ENCODE peak calls at places on chromosome 5, in nine cellular contexts. B, U, P, H, N, J, E, R and Y are unnamed samples.

GRCh38 chr5:32339198-32339597 is 26.5 kb upstream of the MTMR12 start:
- DNase-seq in B (no peak), U (no peak), P (no peak), H (no peak), N (no peak), J (no peak), E (no peak), R (peak; percentile 26), Y (peak; percentile 18)

GRCh38 chr5:156479864-156480263 is 152.9 kb downstream of the SGCD start:
- DNase-seq in B (no peak), U (no peak), P (no peak), H (no peak), N (no peak), J (no peak), E (no peak), R (no peak), Y (peak; percentile 84)

GRCh38 chr5:84881737-84882136 is 497.1 kb upstream of the EDIL3 start:
- DNase-seq in B (no peak), U (no peak), P (no peak), H (no peak), N (no peak), J (no peak), E (no peak), R (no peak), Y (no peak)

GRCh38 chr5:180785794-180786221 is 16.8 kb downstream of the MGAT1 start:
- DNase-seq in B (no peak), U (no peak), P (no peak), H (no peak), N (peak; percentile 11), J (no peak), E (no peak), R (no peak), Y (peak; percentile 31)

GRCh38 chr5:30401479-30402058 is 791.9 kb upstream of the CDH6 start:
- DNase-seq in B (no peak), U (no peak), P (no peak), H (no peak), N (no peak), J (no peak), E (peak; percentile 4), R (no peak), Y (peak; percentile 23)

GRCh38 chr5:126847318-126848221 is 70.6 kb downstream of the LMNB1 start:
- DNase-seq in B (no peak), U (no peak), P (no peak), H (no peak), N (no peak), J (no peak), E (no peak), R (no peak), Y (no peak)

GRCh38 chr5:161481922-161482321 is 64.6 kb downstream of the GABRB2 start:
- DNase-seq in B (no peak), U (no peak), P (no peak), H (no peak), N (no peak), J (no peak), E (no peak), R (no peak), Y (no peak)

GRCh38 chr5:52468980-52469379 is 318.7 kb upstream of the ITGA1 start:
- DNase-seq in B (no peak), U (no peak), P (no peak), H (no peak), N (no peak), J (no peak), E (no peak), R (no peak), Y (no peak)

GRCh38 chr5:172696171-172696849 is 55.2 kb downstream of the NEURL1B start:
- DNase-seq in B (no peak), U (no peak), P (no peak), H (peak; percentile 63), N (no peak), J (no peak), E (peak; percentile 27), R (no peak), Y (no peak)

GRCh38 chr5:132134384-132134783 is 60.8 kb downstream of the CSF2 start:
- DNase-seq in B (no peak), U (no peak), P (no peak), H (no peak), N (no peak), J (peak; percentile 10), E (no peak), R (peak; percentile 36), Y (peak; percentile 31)

GRCh38 chr5:69271376-69271775 is 36.7 kb downstream of the CDK7 start:
- DNase-seq in B (no peak), U (no peak), P (no peak), H (no peak), N (no peak), J (no peak), E (no peak), R (no peak), Y (peak; percentile 62)

GRCh38 chr5:80568251-80568650 is 1.8 kb downstream of the ANKRD34B start:
- DNase-seq in B (no peak), U (no peak), P (no peak), H (no peak), N (no peak), J (no peak), E (no peak), R (no peak), Y (no peak)

GRCh38 chr5:78698218-78698751 is 49.7 kb upstream of the LHFPL2 start:
- DNase-seq in B (no peak), U (peak; percentile 82), P (no peak), H (no peak), N (no peak), J (no peak), E (no peak), R (no peak), Y (peak; percentile 62)

GRCh38 chr5:73419414-73420390 is 28.9 kb downstream of the FOXD1 start:
- DNase-seq in B (no peak), U (no peak), P (no peak), H (peak; percentile 61), N (no peak), J (no peak), E (peak; percentile 15), R (no peak), Y (peak; percentile 42)

GRCh38 chr5:43227655-43228054 is 35.6 kb downstream of the NIM1K start:
- DNase-seq in B (no peak), U (no peak), P (no peak), H (no peak), N (no peak), J (peak; percentile 60), E (no peak), R (peak; percentile 26), Y (peak; percentile 59)

GRCh38 chr5:141560141-141560540 is 58.7 kb downstream of the DIAPH1 start:
- DNase-seq in B (no peak), U (no peak), P (no peak), H (no peak), N (no peak), J (no peak), E (no peak), R (no peak), Y (no peak)

GRCh38 chr5:107359033-107359915 is 311.5 kb downstream of the EFNA5 start:
- DNase-seq in B (no peak), U (no peak), P (no peak), H (no peak), N (no peak), J (no peak), E (no peak), R (no peak), Y (peak; percentile 46)

GRCh38 chr5:59793000-59793399 is 100.5 kb downstream of the PDE4D start:
- DNase-seq in B (no peak), U (peak; percentile 92), P (no peak), H (no peak), N (peak; percentile 3), J (peak; percentile 87), E (no peak), R (no peak), Y (peak; percentile 82)

GRCh38 chr5:128472919-128473318 is 65.1 kb downstream of the FBN2 start:
- DNase-seq in B (no peak), U (no peak), P (no peak), H (no peak), N (no peak), J (no peak), E (no peak), R (no peak), Y (no peak)

GRCh38 chr5:31860726-31861432 is 221.9 kb downstream of the PDZD2 start:
- DNase-seq in B (no peak), U (no peak), P (no peak), H (no peak), N (no peak), J (no peak), E (no peak), R (no peak), Y (no peak)

GRCh38 chr5:77847814-77848290 is 71.7 kb upstream of the TBCA start:
- DNase-seq in B (no peak), U (no peak), P (no peak), H (no peak), N (no peak), J (no peak), E (peak; percentile 30), R (no peak), Y (peak; percentile 45)

GRCh38 chr5:107476783-107477182 is 194.0 kb downstream of the EFNA5 start:
- DNase-seq in B (no peak), U (no peak), P (no peak), H (no peak), N (no peak), J (no peak), E (no peak), R (peak; percentile 88), Y (peak; percentile 75)

GRCh38 chr5:15027764-15028163 is 156.2 kb upstream of the ANKH start:
- DNase-seq in B (no peak), U (no peak), P (no peak), H (no peak), N (no peak), J (no peak), E (no peak), R (no peak), Y (no peak)

GRCh38 chr5:124871299-124871698 is 124.9 kb upstream of the ZNF608 start:
- DNase-seq in B (no peak), U (no peak), P (no peak), H (no peak), N (no peak), J (no peak), E (no peak), R (no peak), Y (no peak)

GRCh38 chr5:169417676-169418075 is 116.7 kb upstream of the SLIT3 start:
- DNase-seq in B (no peak), U (no peak), P (no peak), H (no peak), N (no peak), J (no peak), E (no peak), R (no peak), Y (no peak)

GRCh38 chr5:80959138-80959537 is 1.0 kb upstream of the RASGRF2 start:
- DNase-seq in B (no peak), U (no peak), P (no peak), H (no peak), N (no peak), J (no peak), E (no peak), R (no peak), Y (no peak)

GRCh38 chr5:60673329-60673728 is 26.6 kb downstream of the DEPDC1B start:
- DNase-seq in B (no peak), U (no peak), P (no peak), H (no peak), N (no peak), J (no peak), E (no peak), R (no peak), Y (no peak)